ENCODE peak calls at places on chromosomes 1 and 21, in seven cellular contexts. One of them, this sample, is unnamed.

GRCh38 chr1:10671090-10671489 is 125.4 kb downstream of the CASZ1 start:
- DNase-seq in substantia nigra: no peak
- DNase-seq in iPS DF 19.7: no peak
- DNase-seq in WERI-Rb-1: no peak
- DNase-seq in T-helper 2 cell: no peak
- DNase-seq in RWPE1: no peak
- DNase-seq in WTC11: no peak
- DNase-seq in this sample: no peak

GRCh38 chr1:84634536-84635205 is 55.6 kb downstream of the SSX2IP start:
- DNase-seq in T-helper 2 cell: no peak
- DNase-seq in WERI-Rb-1: peak
- DNase-seq in substantia nigra: no peak
- DNase-seq in RWPE1: peak
- DNase-seq in iPS DF 19.7: no peak
- DNase-seq in WTC11: no peak
- DNase-seq in this sample: no peak

GRCh38 chr1:207214453-207214852 is 107.0 kb upstream of the CD55 start:
- DNase-seq in WTC11: no peak
- DNase-seq in WERI-Rb-1: no peak
- DNase-seq in iPS DF 19.7: no peak
- DNase-seq in RWPE1: no peak
- DNase-seq in T-helper 2 cell: no peak
- DNase-seq in substantia nigra: no peak
- DNase-seq in this sample: no peak

GRCh38 chr21:28311776-28312175 is 680.9 kb downstream of the LTN1 start:
- DNase-seq in iPS DF 19.7: no peak
- DNase-seq in WERI-Rb-1: no peak
- DNase-seq in substantia nigra: no peak
- DNase-seq in RWPE1: no peak
- DNase-seq in WTC11: no peak
- DNase-seq in T-helper 2 cell: no peak
- DNase-seq in this sample: no peak

GRCh38 chr1:42801832-42802483 is 15.0 kb upstream of the ERMAP start:
- DNase-seq in WTC11: no peak
- DNase-seq in RWPE1: no peak
- DNase-seq in iPS DF 19.7: no peak
- DNase-seq in WERI-Rb-1: no peak
- DNase-seq in T-helper 2 cell: no peak
- DNase-seq in substantia nigra: no peak
- DNase-seq in this sample: no peak

GRCh38 chr1:98051065-98051675 is 130.3 kb upstream of the DPYD start:
- DNase-seq in T-helper 2 cell: no peak
- DNase-seq in RWPE1: peak
- DNase-seq in iPS DF 19.7: no peak
- DNase-seq in WTC11: peak
- DNase-seq in WERI-Rb-1: peak
- DNase-seq in substantia nigra: peak
- DNase-seq in this sample: peak

GRCh38 chr1:64675718-64676345 is 69.0 kb upstream of the RAVER2 start:
- DNase-seq in RWPE1: peak
- DNase-seq in iPS DF 19.7: no peak
- DNase-seq in WERI-Rb-1: no peak
- DNase-seq in WTC11: no peak
- DNase-seq in T-helper 2 cell: no peak
- DNase-seq in substantia nigra: no peak
- DNase-seq in this sample: no peak

GRCh38 chr1:32878637-32879041 is 7.7 kb upstream of the HPCA start:
- DNase-seq in substantia nigra: no peak
- DNase-seq in RWPE1: no peak
- DNase-seq in WERI-Rb-1: no peak
- DNase-seq in iPS DF 19.7: no peak
- DNase-seq in T-helper 2 cell: no peak
- DNase-seq in WTC11: no peak
- DNase-seq in this sample: no peak

GRCh38 chr1:112509005-112509659 is 367 bp downstream of the WNT2B start:
- DNase-seq in substantia nigra: no peak
- DNase-seq in iPS DF 19.7: no peak
- DNase-seq in WERI-Rb-1: no peak
- DNase-seq in T-helper 2 cell: no peak
- DNase-seq in RWPE1: no peak
- DNase-seq in WTC11: peak
- DNase-seq in this sample: no peak

GRCh38 chr1:109765483-109765815 is 1.7 kb upstream of the EPS8L3 start:
- DNase-seq in WTC11: no peak
- DNase-seq in T-helper 2 cell: no peak
- DNase-seq in WERI-Rb-1: no peak
- DNase-seq in iPS DF 19.7: no peak
- DNase-seq in substantia nigra: no peak
- DNase-seq in RWPE1: no peak
- DNase-seq in this sample: no peak

GRCh38 chr1:55773189-55773940 is 558.2 kb upstream of the USP24 start:
- DNase-seq in WTC11: no peak
- DNase-seq in WERI-Rb-1: no peak
- DNase-seq in iPS DF 19.7: no peak
- DNase-seq in T-helper 2 cell: no peak
- DNase-seq in substantia nigra: no peak
- DNase-seq in RWPE1: no peak
- DNase-seq in this sample: no peak

GRCh38 chr1:18673976-18674375 is 43.3 kb downstream of the PAX7 start:
- DNase-seq in RWPE1: peak
- DNase-seq in iPS DF 19.7: no peak
- DNase-seq in WERI-Rb-1: no peak
- DNase-seq in WTC11: no peak
- DNase-seq in substantia nigra: no peak
- DNase-seq in T-helper 2 cell: no peak
- DNase-seq in this sample: no peak

GRCh38 chr1:43781574-43781973 is 74.2 kb downstream of the ST3GAL3 start:
- DNase-seq in iPS DF 19.7: no peak
- DNase-seq in substantia nigra: no peak
- DNase-seq in RWPE1: no peak
- DNase-seq in WTC11: no peak
- DNase-seq in T-helper 2 cell: no peak
- DNase-seq in WERI-Rb-1: no peak
- DNase-seq in this sample: no peak

GRCh38 chr1:1359668-1360468 is 1.5 kb upstream of the MXRA8 start:
- DNase-seq in substantia nigra: no peak
- DNase-seq in iPS DF 19.7: no peak
- DNase-seq in WTC11: peak
- DNase-seq in T-helper 2 cell: no peak
- DNase-seq in WERI-Rb-1: peak
- DNase-seq in RWPE1: no peak
- DNase-seq in this sample: no peak

GRCh38 chr1:228793032-228793431 is 57.8 kb downstream of the RHOU start:
- DNase-seq in RWPE1: no peak
- DNase-seq in WTC11: no peak
- DNase-seq in WERI-Rb-1: no peak
- DNase-seq in substantia nigra: no peak
- DNase-seq in iPS DF 19.7: no peak
- DNase-seq in T-helper 2 cell: no peak
- DNase-seq in this sample: no peak

GRCh38 chr1:215114154-215114933 is 31.8 kb downstream of the KCNK2 start:
- DNase-seq in substantia nigra: no peak
- DNase-seq in iPS DF 19.7: no peak
- DNase-seq in WTC11: no peak
- DNase-seq in T-helper 2 cell: no peak
- DNase-seq in RWPE1: peak
- DNase-seq in WERI-Rb-1: no peak
- DNase-seq in this sample: no peak

GRCh38 chr1:56626546-56626945 is 18.6 kb upstream of the PRKAA2 start:
- DNase-seq in iPS DF 19.7: no peak
- DNase-seq in substantia nigra: no peak
- DNase-seq in RWPE1: no peak
- DNase-seq in T-helper 2 cell: no peak
- DNase-seq in WTC11: no peak
- DNase-seq in WERI-Rb-1: no peak
- DNase-seq in this sample: no peak

GRCh38 chr1:23720256-23720995 is 22.8 kb upstream of the ELOA start:
- DNase-seq in substantia nigra: no peak
- DNase-seq in WTC11: no peak
- DNase-seq in T-helper 2 cell: no peak
- DNase-seq in RWPE1: no peak
- DNase-seq in WERI-Rb-1: no peak
- DNase-seq in iPS DF 19.7: no peak
- DNase-seq in this sample: no peak

GRCh38 chr21:44089001-44089911 is 17.9 kb upstream of the PWP2 start:
- DNase-seq in T-helper 2 cell: no peak
- DNase-seq in WTC11: no peak
- DNase-seq in iPS DF 19.7: no peak
- DNase-seq in RWPE1: no peak
- DNase-seq in WERI-Rb-1: no peak
- DNase-seq in substantia nigra: no peak
- DNase-seq in this sample: no peak

GRCh38 chr1:30492451-30492850 is 230.9 kb downstream of the MATN1 start:
- DNase-seq in WTC11: no peak
- DNase-seq in RWPE1: no peak
- DNase-seq in substantia nigra: no peak
- DNase-seq in WERI-Rb-1: no peak
- DNase-seq in T-helper 2 cell: no peak
- DNase-seq in iPS DF 19.7: no peak
- DNase-seq in this sample: no peak

GRCh38 chr1:219702551-219703215 is 89.8 kb upstream of the ZC3H11B start:
- DNase-seq in WERI-Rb-1: no peak
- DNase-seq in T-helper 2 cell: no peak
- DNase-seq in WTC11: no peak
- DNase-seq in RWPE1: peak
- DNase-seq in substantia nigra: no peak
- DNase-seq in iPS DF 19.7: no peak
- DNase-seq in this sample: no peak

GRCh38 chr1:6891781-6892579 is 106.7 kb downstream of the CAMTA1 start:
- DNase-seq in iPS DF 19.7: no peak
- DNase-seq in T-helper 2 cell: no peak
- DNase-seq in WERI-Rb-1: no peak
- DNase-seq in WTC11: no peak
- DNase-seq in RWPE1: no peak
- DNase-seq in substantia nigra: no peak
- DNase-seq in this sample: no peak

GRCh38 chr1:209106237-209106741 is 477.2 kb upstream of the CAMK1G start:
- DNase-seq in WERI-Rb-1: peak
- DNase-seq in T-helper 2 cell: no peak
- DNase-seq in WTC11: peak
- DNase-seq in substantia nigra: no peak
- DNase-seq in RWPE1: peak
- DNase-seq in iPS DF 19.7: no peak
- DNase-seq in this sample: peak

GRCh38 chr1:98110674-98111073 is 189.8 kb upstream of the DPYD start:
- DNase-seq in substantia nigra: no peak
- DNase-seq in RWPE1: no peak
- DNase-seq in iPS DF 19.7: no peak
- DNase-seq in WERI-Rb-1: no peak
- DNase-seq in WTC11: no peak
- DNase-seq in T-helper 2 cell: no peak
- DNase-seq in this sample: no peak

GRCh38 chr1:89986020-89986419 is 8.9 kb upstream of the ZNF326 start:
- DNase-seq in WTC11: no peak
- DNase-seq in substantia nigra: no peak
- DNase-seq in T-helper 2 cell: no peak
- DNase-seq in WERI-Rb-1: no peak
- DNase-seq in iPS DF 19.7: no peak
- DNase-seq in RWPE1: no peak
- DNase-seq in this sample: no peak

GRCh38 chr1:147389532-147390184 is 147.2 kb downstream of the CHD1L start:
- DNase-seq in RWPE1: peak
- DNase-seq in iPS DF 19.7: peak
- DNase-seq in WERI-Rb-1: peak
- DNase-seq in substantia nigra: no peak
- DNase-seq in WTC11: no peak
- DNase-seq in T-helper 2 cell: no peak
- DNase-seq in this sample: peak

GRCh38 chr1:23394176-23394575 is 24.5 kb upstream of the ZNF436 start:
- DNase-seq in RWPE1: no peak
- DNase-seq in WERI-Rb-1: no peak
- DNase-seq in T-helper 2 cell: no peak
- DNase-seq in WTC11: no peak
- DNase-seq in iPS DF 19.7: no peak
- DNase-seq in substantia nigra: no peak
- DNase-seq in this sample: no peak

GRCh38 chr1:54597455-54598030 is 25.8 kb downstream of the FAM151A start:
- DNase-seq in RWPE1: no peak
- DNase-seq in substantia nigra: no peak
- DNase-seq in T-helper 2 cell: no peak
- DNase-seq in iPS DF 19.7: no peak
- DNase-seq in WTC11: no peak
- DNase-seq in WERI-Rb-1: no peak
- DNase-seq in this sample: no peak

GRCh38 chr21:36325373-36326010 is 5.5 kb downstream of the MORC3 start:
- DNase-seq in WTC11: no peak
- DNase-seq in WERI-Rb-1: no peak
- DNase-seq in substantia nigra: no peak
- DNase-seq in RWPE1: peak
- DNase-seq in T-helper 2 cell: no peak
- DNase-seq in iPS DF 19.7: no peak
- DNase-seq in this sample: no peak

GRCh38 chr1:185144233-185144632 is 12.5 kb downstream of the TRMT1L start:
- DNase-seq in WTC11: no peak
- DNase-seq in substantia nigra: no peak
- DNase-seq in iPS DF 19.7: no peak
- DNase-seq in RWPE1: peak
- DNase-seq in T-helper 2 cell: no peak
- DNase-seq in WERI-Rb-1: no peak
- DNase-seq in this sample: no peak

GRCh38 chr1:180196436-180197003 is 33.5 kb upstream of the LHX4 start:
- DNase-seq in WTC11: no peak
- DNase-seq in WERI-Rb-1: no peak
- DNase-seq in T-helper 2 cell: no peak
- DNase-seq in RWPE1: no peak
- DNase-seq in iPS DF 19.7: no peak
- DNase-seq in substantia nigra: no peak
- DNase-seq in this sample: no peak

GRCh38 chr1:200342511-200343400 is 67.1 kb downstream of the ZNF281 start:
- DNase-seq in WTC11: no peak
- DNase-seq in substantia nigra: no peak
- DNase-seq in RWPE1: no peak
- DNase-seq in iPS DF 19.7: no peak
- DNase-seq in WERI-Rb-1: peak
- DNase-seq in T-helper 2 cell: no peak
- DNase-seq in this sample: no peak

GRCh38 chr1:84998642-84999280 is 1.8 kb upstream of the MCOLN2 start:
- DNase-seq in RWPE1: no peak
- DNase-seq in iPS DF 19.7: no peak
- DNase-seq in T-helper 2 cell: no peak
- DNase-seq in WERI-Rb-1: no peak
- DNase-seq in substantia nigra: no peak
- DNase-seq in WTC11: no peak
- DNase-seq in this sample: no peak

GRCh38 chr1:7967651-7968050 is 6.1 kb downstream of the PARK7 start:
- DNase-seq in WERI-Rb-1: no peak
- DNase-seq in T-helper 2 cell: no peak
- DNase-seq in RWPE1: no peak
- DNase-seq in substantia nigra: no peak
- DNase-seq in WTC11: no peak
- DNase-seq in iPS DF 19.7: no peak
- DNase-seq in this sample: no peak

This sample was measured in NT2/D1.